ENCODE peak calls at places on chromosomes 7 and 10, in four cellular contexts. E is A549, Y is GM23338, J is HepG2. C is an unnamed sample. For H3K4me1, the result is how much of the 10 kb centered on the place peaks cover.

GRCh38 chr7:105838273-105839141 is 37.9 kb downstream of the ATXN7L1 start:
- DNase-seq in J (no peak), E (no peak), Y (peak), C (no peak)

GRCh38 chr10:17906002-17906401 is 45.7 kb upstream of the SLC39A12 start:
- DNase-seq in J (no peak), E (no peak), Y (no peak), C (no peak)

GRCh38 chr10:61244261-61244775 is 208.9 kb downstream of the TMEM26 start:
- DNase-seq in Y (no peak), J (no peak), E (no peak), C (no peak)

GRCh38 chr7:43701929-43702328 is 27.4 kb downstream of the COA1 start:
- DNase-seq in E (no peak), Y (no peak), J (no peak), C (no peak)

GRCh38 chr10:7412482-7413251 is 1.8 kb upstream of the SFMBT2 start:
- DNase-seq in Y (peak), J (no peak), E (no peak), C (no peak)

GRCh38 chr7:158422551-158423189 is 165.0 kb downstream of the PTPRN2 start:
- DNase-seq in Y (no peak), E (no peak), J (no peak), C (no peak)

GRCh38 chr10:86391236-86391840 is 24.7 kb upstream of the GRID1 start:
- DNase-seq in E (no peak), Y (no peak), J (no peak), C (no peak)

GRCh38 chr7:157228864-157229422 is 90.2 kb downstream of the UBE3C start:
- DNase-seq in E (peak), Y (peak), J (peak), C (no peak)

GRCh38 chr10:25061711-25062455 is 45.5 kb downstream of the THNSL1 start:
- DNase-seq in Y (no peak), E (no peak), J (no peak), C (no peak)

GRCh38 chr7:38315410-38315809 is 42.0 kb upstream of the TARP start:
- DNase-seq in Y (no peak), J (no peak), E (no peak), C (no peak)

GRCh38 chr7:150420242-150420641 is 30.2 kb upstream of the GIMAP8 start:
- DNase-seq in E (no peak), Y (no peak), J (no peak), C (no peak)

GRCh38 chr10:89242840-89243586 is 8.6 kb downstream of the LIPA start:
- DNase-seq in Y (peak), J (no peak), E (no peak), C (no peak)

GRCh38 chr7:82017334-82017943 is 247.6 kb upstream of the HGF start:
- DNase-seq in Y (peak), E (peak), J (peak), C (peak)

GRCh38 chr7:47045169-47045568 is 536.7 kb downstream of the TNS3 start:
- DNase-seq in Y (no peak), J (no peak), E (no peak), C (no peak)

GRCh38 chr10:83961620-83962019 is 177.7 kb upstream of the GHITM start:
- DNase-seq in J (no peak), E (no peak), Y (peak), C (no peak)

GRCh38 chr10:71323407-71323806 is 4.3 kb downstream of the SLC29A3 start:
- DNase-seq in E (peak), Y (peak), J (peak), C (no peak)

GRCh38 chr7:36749282-36749960 is 25.1 kb upstream of the AOAH start:
- DNase-seq in E (no peak), J (no peak), Y (no peak), C (no peak)

GRCh38 chr7:32379486-32380115 is 110.6 kb downstream of the LSM5 start:
- DNase-seq in E (no peak), Y (no peak), J (no peak), C (no peak)

GRCh38 chr10:109979215-109979614 is 28.6 kb upstream of the ADD3 start:
- DNase-seq in J (no peak), Y (no peak), E (no peak), C (no peak)

GRCh38 chr7:128032605-128033235 is 1.5 kb upstream of the LRRC4 start:
- DNase-seq in Y (peak), E (no peak), J (no peak), C (no peak)

GRCh38 chr7:10860516-10860915 is 113.2 kb upstream of the PHF14 start:
- DNase-seq in J (no peak), E (no peak), Y (peak), C (no peak)

GRCh38 chr7:157077986-157078644 is 60.6 kb upstream of the UBE3C start:
- DNase-seq in E (no peak), J (no peak), Y (peak), C (no peak)

GRCh38 chr7:37245544-37245943 is 203.1 kb downstream of the ELMO1 start:
- DNase-seq in Y (no peak), J (no peak), E (no peak), C (no peak)

GRCh38 chr7:34096777-34097176 is 191.4 kb downstream of the BMPER start:
- DNase-seq in Y (peak), E (no peak), J (no peak), C (no peak)

GRCh38 chr10:49798275-49798674 is 36.2 kb upstream of the OGDHL start:
- DNase-seq in Y (no peak), J (no peak), E (no peak), C (no peak)

GRCh38 chr7:155456772-155457543 is 971 bp upstream of the EN2 start:
- DNase-seq in Y (peak), J (no peak), E (peak), C (no peak)

GRCh38 chr10:115606081-115606480 is 512.9 kb downstream of the ATRNL1 start:
- DNase-seq in E (no peak), J (no peak), Y (no peak), C (no peak)

GRCh38 chr10:31707578-31708411 is 220.8 kb downstream of the ARHGAP12 start:
- DNase-seq in E (no peak), Y (no peak), J (no peak), C (no peak)

GRCh38 chr7:132247995-132248618 is 328.2 kb downstream of the PLXNA4 start:
- DNase-seq in E (no peak), J (no peak), Y (no peak), C (no peak)

GRCh38 chr10:43045246-43045621 is 31.6 kb upstream of the RET start:
- DNase-seq in J (no peak), E (no peak), Y (no peak), C (no peak)

GRCh38 chr10:43043342-43043772 is 33.5 kb upstream of the RET start:
- DNase-seq in E (no peak), J (no peak), Y (no peak), C (no peak)

GRCh38 chr10:43043773-43044394 is 33.0 kb upstream of the RET start:
- DNase-seq in Y (no peak), J (no peak), E (no peak), C (no peak)

GRCh38 chr10:43045631-43046287 is 31.1 kb upstream of the RET start:
- DNase-seq in J (no peak), Y (no peak), E (no peak), C (no peak)

DNA sequence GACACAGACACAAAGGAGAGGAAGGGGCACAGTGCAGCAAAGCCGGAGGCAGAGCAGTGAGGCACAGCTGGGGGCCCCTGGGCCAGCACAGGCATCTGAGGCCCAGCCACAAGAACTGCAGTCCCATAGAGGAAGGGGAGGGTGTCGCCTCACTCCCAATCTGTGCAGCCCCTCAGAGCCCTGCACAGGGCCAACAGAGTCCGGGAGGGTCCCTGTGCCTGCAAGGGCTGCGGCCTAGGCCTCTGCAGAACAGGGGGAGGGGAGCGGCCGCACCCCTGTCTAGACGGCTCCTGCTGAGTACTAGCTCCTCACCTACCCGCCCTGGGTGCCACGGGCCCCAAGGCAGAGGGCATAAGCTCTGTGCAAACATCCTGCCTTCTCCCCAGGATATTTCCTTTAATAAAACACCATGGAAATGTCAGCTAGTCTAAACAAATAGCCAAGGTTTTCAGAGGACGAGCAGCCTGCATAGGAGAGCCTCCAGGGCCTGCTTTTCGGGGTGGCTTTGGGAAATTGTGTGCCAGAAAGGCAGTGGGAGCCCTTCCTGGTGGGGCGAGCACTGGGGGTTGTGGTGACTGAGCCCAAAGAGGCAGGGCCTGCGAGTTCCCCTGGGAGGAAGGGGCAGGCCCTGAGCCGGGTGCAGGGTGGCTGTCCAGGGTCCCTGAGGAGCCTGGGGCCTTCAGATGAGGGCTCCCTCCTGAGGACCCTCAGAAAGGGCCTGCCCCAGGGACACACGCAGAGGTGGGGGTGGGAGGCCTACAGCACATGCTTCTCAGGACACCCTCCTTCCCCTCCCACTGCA is 32.2 kb upstream of the RET start:
- DNase-seq in Y (no peak), J (no peak), E (no peak), C (no peak)
- TF ChIP-seq REST in Y (no peak), J (no peak), E (no peak), C (no peak)

DNA sequence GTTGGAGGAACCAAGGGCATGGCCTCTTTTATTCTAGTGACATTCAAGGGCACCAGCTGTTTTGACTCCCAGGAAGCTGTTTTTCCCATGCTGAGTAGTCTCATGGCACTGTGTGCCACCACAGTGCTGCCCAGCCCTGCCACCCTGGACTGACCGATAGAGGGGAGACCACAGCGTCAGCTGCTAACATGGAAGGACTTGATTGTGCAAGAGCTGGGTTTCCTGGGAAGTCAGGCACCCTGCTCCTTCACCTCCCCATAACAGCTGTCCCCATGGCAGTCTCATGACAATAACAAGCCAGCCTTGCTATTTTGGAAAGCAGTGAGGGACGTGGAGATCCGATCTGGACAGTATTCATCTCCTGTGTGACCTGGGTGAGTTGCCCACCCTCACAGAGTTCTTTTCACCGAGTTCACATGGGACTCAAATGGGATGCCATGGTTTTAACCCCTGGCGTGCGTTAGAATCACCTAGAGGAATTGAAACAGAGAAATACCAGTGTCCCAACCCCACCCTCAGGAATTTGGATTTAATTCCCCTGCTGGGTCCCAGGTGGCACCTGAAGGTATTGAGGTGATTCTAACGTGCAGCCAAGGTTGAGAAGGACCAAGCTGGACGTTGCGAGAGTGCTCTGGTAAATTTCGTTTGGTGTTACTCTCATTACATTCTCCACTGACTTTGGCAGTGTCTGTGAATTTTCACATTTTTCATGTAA is 174.8 kb downstream of the CELF2 start:
- DNase-seq in E (no peak), J (no peak), Y (peak), C (no peak)
- H3K4me1 ChIP-seq in E (under half), J (under half), Y (under half), C (under half)

DNA sequence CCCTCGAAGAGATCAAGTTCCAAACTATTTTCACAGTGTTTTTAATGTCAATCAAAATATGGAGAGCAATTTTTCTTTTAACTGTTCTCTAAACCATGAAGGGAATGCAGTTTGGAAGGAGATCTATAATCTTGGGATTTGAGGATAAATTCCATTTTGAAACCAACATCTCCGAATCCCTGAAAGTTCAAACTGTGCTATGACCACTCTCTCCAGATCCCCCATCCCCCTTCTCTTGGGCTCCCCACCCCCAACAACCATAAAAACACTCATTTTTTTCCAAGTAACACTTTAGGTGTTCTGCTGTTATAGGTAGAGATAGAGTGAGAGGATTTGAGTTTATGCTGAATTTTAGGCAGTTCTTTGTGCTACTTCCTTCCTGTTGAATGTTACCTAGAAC is 1.7 kb downstream of the CALD1 start:
- DNase-seq in E (no peak), J (no peak), Y (no peak), C (no peak)
- TF ChIP-seq REST in E (no peak), J (no peak), Y (no peak), C (no peak)

DNA sequence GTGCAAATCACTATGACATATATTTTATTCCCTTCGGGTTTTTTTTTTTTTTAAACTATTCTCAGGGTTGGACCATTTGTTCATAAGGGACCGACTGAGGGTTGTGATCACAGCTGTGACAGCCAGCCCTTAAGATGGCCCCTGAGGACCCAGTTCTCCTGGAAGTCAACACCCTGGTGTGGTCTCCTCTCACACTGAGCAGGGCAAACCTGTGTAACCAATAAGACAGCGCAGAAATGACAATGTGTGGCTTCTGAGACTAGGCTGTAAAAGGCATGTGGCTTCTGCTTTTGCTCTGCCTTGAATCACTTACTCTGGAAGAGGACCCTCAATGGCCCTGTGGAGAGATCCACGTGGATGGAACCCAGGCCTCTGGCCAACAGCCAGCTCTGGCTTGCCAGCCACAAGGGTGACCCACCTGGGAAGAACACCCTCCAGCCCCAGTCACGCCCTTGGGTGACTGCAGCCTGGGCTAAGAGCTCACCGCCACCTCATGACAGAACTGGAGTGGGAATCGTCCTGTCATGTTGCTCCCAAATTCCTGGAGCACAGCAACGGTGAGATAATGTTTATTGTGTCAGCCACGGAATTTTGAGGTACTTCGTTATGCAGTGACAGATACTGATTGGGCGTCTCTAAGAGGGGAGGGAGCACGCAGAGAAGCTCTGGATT is 127.1 kb downstream of the CLEC2L start:
- DNase-seq in J (no peak), Y (no peak), E (no peak), C (no peak)
- H3K4me1 ChIP-seq in J (half or more), Y (under half), E (half or more), C (under half)

DNA sequence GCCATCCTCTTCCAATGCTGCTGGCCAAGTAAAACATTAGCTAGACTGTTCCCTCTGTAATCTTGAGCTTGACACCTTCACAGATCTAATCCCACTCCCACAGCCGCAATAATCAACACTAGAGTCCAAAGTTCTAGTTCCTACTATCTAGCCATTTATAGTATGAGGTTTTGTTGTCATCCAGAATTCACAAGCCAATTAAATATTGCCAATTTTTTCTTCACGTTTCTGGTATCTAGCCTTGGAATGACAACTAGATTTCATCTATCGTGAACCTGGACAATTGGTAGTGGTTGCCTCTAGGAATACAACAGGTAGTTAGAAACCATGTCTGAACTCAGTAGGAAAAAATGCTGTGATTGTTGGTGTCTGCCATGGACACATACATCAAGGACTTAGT is 10.4 kb downstream of the WASL start:
- DNase-seq in E (no peak), Y (no peak), J (peak), C (no peak)
- TF ChIP-seq REST in E (no peak), Y (no peak), J (no peak), C (no peak)

DNA sequence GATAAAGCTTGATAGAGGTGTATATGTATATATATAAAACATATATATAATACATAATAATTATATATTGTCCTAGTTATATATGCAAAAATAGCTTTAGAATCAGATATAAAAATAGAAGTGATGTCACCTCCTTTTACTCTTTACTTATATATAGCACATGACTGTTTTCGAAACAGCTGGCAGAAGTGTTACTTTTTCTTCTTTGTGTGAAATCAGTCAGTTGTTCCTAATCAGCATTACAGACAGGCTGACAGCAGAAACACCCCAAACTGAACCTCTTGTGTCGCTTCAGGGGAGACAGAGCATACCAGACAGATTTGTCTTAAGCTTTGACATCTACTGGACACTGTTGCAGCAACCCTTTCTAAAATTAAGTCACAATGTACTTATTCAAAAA is 684.9 kb upstream of the CELF2 start:
- DNase-seq in J (no peak), Y (no peak), E (no peak), C (no peak)
- H3K4me1 ChIP-seq in J (under half), Y (under half), E (under half), C (under half)

GRCh38 chr7:135672560-135673359 is 10.4 kb downstream of the STMP1 start:
- DNase-seq in Y (peak), J (peak), E (peak), C (no peak)

GRCh38 chr7:135669774-135670173 is 7.5 kb downstream of the STMP1 start:
- DNase-seq in Y (no peak), J (no peak), E (no peak), C (no peak)

GRCh38 chr7:135670179-135670578 is 7.9 kb downstream of the STMP1 start:
- DNase-seq in E (no peak), Y (no peak), J (no peak), C (no peak)

GRCh38 chr7:135678612-135679575 is 16.6 kb downstream of the STMP1 start:
- DNase-seq in J (no peak), Y (no peak), E (no peak), C (no peak)

GRCh38 chr7:135673360-135673706 is 11.0 kb downstream of the STMP1 start:
- DNase-seq in Y (no peak), E (no peak), J (no peak), C (no peak)
- TF ChIP-seq REST in Y (no peak), E (no peak), J (no peak), C (no peak)